ENCODE peak calls at places on chromosome 1, in ten cellular contexts. One of them, this sample, is unnamed.

GRCh38 chr1:101081496-101082282 is 56.1 kb upstream of the DPH5 start:
- DNase-seq in heart right ventricle: no peak
- DNase-seq in fibroblast of lung: no peak
- DNase-seq in lower lobe of right lung: no peak
- DNase-seq in lung: no peak
- DNase-seq in GM23248: no peak
- DNase-seq in colonic mucosa: no peak
- DNase-seq in aorta: no peak
- DNase-seq in OCI-LY7: no peak
- DNase-seq in tibial artery: no peak
- DNase-seq in this sample: no peak

GRCh38 chr1:29004813-29005212 is 90.4 kb downstream of the EPB41 start:
- DNase-seq in lung: no peak
- DNase-seq in GM23248: no peak
- DNase-seq in lower lobe of right lung: no peak
- DNase-seq in colonic mucosa: no peak
- DNase-seq in fibroblast of lung: no peak
- DNase-seq in aorta: no peak
- DNase-seq in heart right ventricle: no peak
- DNase-seq in OCI-LY7: no peak
- DNase-seq in tibial artery: no peak
- DNase-seq in this sample: no peak

GRCh38 chr1:15994590-15995351 is 9.3 kb upstream of the SRARP start:
- DNase-seq in lung: peak; percentile 73
- DNase-seq in lower lobe of right lung: peak; percentile 73
- DNase-seq in tibial artery: peak; percentile 58
- DNase-seq in OCI-LY7: peak; percentile 49
- DNase-seq in colonic mucosa: peak; percentile 62
- DNase-seq in fibroblast of lung: peak; percentile 68
- DNase-seq in aorta: peak; percentile 80
- DNase-seq in GM23248: peak; percentile 78
- DNase-seq in heart right ventricle: peak; percentile 46
- DNase-seq in this sample: peak; percentile 65

GRCh38 chr1:7388488-7389185 is 382.5 kb upstream of the VAMP3 start:
- DNase-seq in fibroblast of lung: peak; percentile 22
- DNase-seq in tibial artery: no peak
- DNase-seq in OCI-LY7: no peak
- DNase-seq in heart right ventricle: peak; percentile 57
- DNase-seq in lower lobe of right lung: no peak
- DNase-seq in GM23248: peak; percentile 41
- DNase-seq in colonic mucosa: no peak
- DNase-seq in lung: no peak
- DNase-seq in aorta: peak; percentile 70
- DNase-seq in this sample: peak; percentile 78

GRCh38 chr1:166133276-166133841 is 33.4 kb downstream of the FAM78B start:
- DNase-seq in lung: no peak
- DNase-seq in OCI-LY7: peak; percentile 4
- DNase-seq in aorta: no peak
- DNase-seq in colonic mucosa: peak; percentile 24
- DNase-seq in fibroblast of lung: peak; percentile 1
- DNase-seq in heart right ventricle: no peak
- DNase-seq in GM23248: no peak
- DNase-seq in lower lobe of right lung: no peak
- DNase-seq in tibial artery: no peak
- DNase-seq in this sample: no peak

GRCh38 chr1:221868894-221869293 is 127.0 kb upstream of the DUSP10 start:
- DNase-seq in colonic mucosa: no peak
- DNase-seq in heart right ventricle: no peak
- DNase-seq in fibroblast of lung: peak; percentile 83
- DNase-seq in lung: no peak
- DNase-seq in lower lobe of right lung: no peak
- DNase-seq in GM23248: peak; percentile 88
- DNase-seq in OCI-LY7: no peak
- DNase-seq in tibial artery: no peak
- DNase-seq in aorta: no peak
- DNase-seq in this sample: no peak

GRCh38 chr1:182702826-182703524 is 18.6 kb upstream of the RGS8 start:
- DNase-seq in lung: no peak
- DNase-seq in aorta: no peak
- DNase-seq in GM23248: no peak
- DNase-seq in lower lobe of right lung: no peak
- DNase-seq in heart right ventricle: no peak
- DNase-seq in colonic mucosa: no peak
- DNase-seq in fibroblast of lung: no peak
- DNase-seq in tibial artery: no peak
- DNase-seq in OCI-LY7: no peak
- DNase-seq in this sample: no peak

GRCh38 chr1:216866714-216867113 is 143.5 kb upstream of the ESRRG start:
- DNase-seq in aorta: no peak
- DNase-seq in GM23248: no peak
- DNase-seq in heart right ventricle: no peak
- DNase-seq in colonic mucosa: no peak
- DNase-seq in OCI-LY7: no peak
- DNase-seq in lung: no peak
- DNase-seq in lower lobe of right lung: no peak
- DNase-seq in tibial artery: no peak
- DNase-seq in fibroblast of lung: no peak
- DNase-seq in this sample: no peak

GRCh38 chr1:63916485-63917360 is 142.9 kb downstream of the ROR1 start:
- DNase-seq in colonic mucosa: no peak
- DNase-seq in fibroblast of lung: no peak
- DNase-seq in OCI-LY7: no peak
- DNase-seq in lung: no peak
- DNase-seq in heart right ventricle: no peak
- DNase-seq in tibial artery: no peak
- DNase-seq in aorta: no peak
- DNase-seq in GM23248: no peak
- DNase-seq in lower lobe of right lung: no peak
- DNase-seq in this sample: no peak

GRCh38 chr1:63918395-63918945 is 144.7 kb downstream of the ROR1 start:
- DNase-seq in colonic mucosa: no peak
- DNase-seq in aorta: no peak
- DNase-seq in lower lobe of right lung: no peak
- DNase-seq in GM23248: peak; percentile 13
- DNase-seq in OCI-LY7: no peak
- DNase-seq in fibroblast of lung: peak; percentile 28
- DNase-seq in lung: no peak
- DNase-seq in heart right ventricle: no peak
- DNase-seq in tibial artery: no peak
- DNase-seq in this sample: no peak

GRCh38 chr1:63920154-63921117 is 146.6 kb downstream of the ROR1 start:
- DNase-seq in lower lobe of right lung: no peak
- DNase-seq in heart right ventricle: no peak
- DNase-seq in GM23248: peak; percentile 82
- DNase-seq in lung: peak; percentile 67
- DNase-seq in aorta: no peak
- DNase-seq in fibroblast of lung: peak; percentile 77
- DNase-seq in colonic mucosa: no peak
- DNase-seq in tibial artery: no peak
- DNase-seq in OCI-LY7: no peak
- DNase-seq in this sample: no peak

GRCh38 chr1:63915121-63915520 is 141.3 kb downstream of the ROR1 start:
- DNase-seq in lower lobe of right lung: no peak
- DNase-seq in aorta: no peak
- DNase-seq in tibial artery: no peak
- DNase-seq in OCI-LY7: peak; percentile 49
- DNase-seq in GM23248: peak; percentile 33
- DNase-seq in colonic mucosa: no peak
- DNase-seq in heart right ventricle: no peak
- DNase-seq in fibroblast of lung: peak; percentile 47
- DNase-seq in lung: no peak
- DNase-seq in this sample: no peak

DNA sequence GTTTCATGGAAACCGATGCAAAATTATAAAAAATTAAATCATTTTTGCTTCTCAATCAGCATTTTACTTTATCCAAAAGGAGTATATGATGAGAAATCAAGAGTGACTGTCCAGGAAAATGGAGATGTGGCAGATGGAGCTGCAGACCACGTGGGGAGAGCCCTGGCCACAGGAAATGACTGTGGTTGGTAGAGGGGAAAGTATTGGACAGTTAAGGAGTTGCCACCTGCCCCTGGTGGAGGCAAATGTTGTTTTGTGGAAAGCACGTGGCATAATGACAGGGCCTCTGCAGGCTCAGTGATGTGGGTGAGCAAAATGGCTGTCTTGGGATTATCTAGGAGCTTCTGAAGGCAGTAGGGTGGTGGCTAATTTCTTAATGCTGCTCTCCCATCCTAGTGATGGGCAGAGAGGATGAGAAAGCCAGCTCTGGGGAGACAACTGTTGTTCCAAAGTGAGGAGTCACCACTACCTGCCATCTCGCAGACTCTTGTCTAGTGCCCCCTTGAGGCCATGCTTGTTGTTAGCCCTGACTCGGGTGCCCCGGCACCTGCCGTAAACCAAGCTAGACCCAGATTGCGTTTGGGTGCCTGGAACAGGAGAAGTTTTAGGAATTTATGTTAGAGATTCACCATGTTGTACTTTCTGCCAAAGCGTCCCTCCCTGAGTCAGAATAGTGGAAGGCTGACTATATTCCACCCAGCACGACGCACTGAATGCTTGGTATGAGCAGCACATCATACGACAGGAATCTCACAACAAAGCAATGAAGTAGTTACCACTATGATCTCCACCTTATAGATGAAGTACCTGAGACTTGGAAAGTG is 144.0 kb downstream of the ROR1 start:
- DNase-seq in GM23248: peak; percentile 11
- DNase-seq in tibial artery: no peak
- DNase-seq in lower lobe of right lung: no peak
- DNase-seq in colonic mucosa: no peak
- DNase-seq in fibroblast of lung: no peak
- DNase-seq in OCI-LY7: peak; percentile 51
- DNase-seq in aorta: no peak
- DNase-seq in lung: no peak
- DNase-seq in heart right ventricle: no peak
- DNase-seq in this sample: no peak
- H3K4me1 ChIP-seq in GM23248: peaks cover 19% of the 10 kb centered on the region
- H3K4me1 ChIP-seq in tibial artery: peaks cover 37% of the 10 kb centered on the region
- H3K4me1 ChIP-seq in lower lobe of right lung: peaks cover 31% of the 10 kb centered on the region
- H3K4me1 ChIP-seq in colonic mucosa: no peaks in the 10 kb centered on the region
- H3K4me1 ChIP-seq in fibroblast of lung: peaks cover 8% of the 10 kb centered on the region
- H3K4me1 ChIP-seq in OCI-LY7: no peaks in the 10 kb centered on the region
- H3K4me1 ChIP-seq in aorta: peaks cover 9% of the 10 kb centered on the region
- H3K4me1 ChIP-seq in lung: peaks cover 11% of the 10 kb centered on the region
- H3K4me1 ChIP-seq in heart right ventricle: peaks cover 15% of the 10 kb centered on the region
- H3K4me1 ChIP-seq in this sample: peaks cover 16% of the 10 kb centered on the region

DNA sequence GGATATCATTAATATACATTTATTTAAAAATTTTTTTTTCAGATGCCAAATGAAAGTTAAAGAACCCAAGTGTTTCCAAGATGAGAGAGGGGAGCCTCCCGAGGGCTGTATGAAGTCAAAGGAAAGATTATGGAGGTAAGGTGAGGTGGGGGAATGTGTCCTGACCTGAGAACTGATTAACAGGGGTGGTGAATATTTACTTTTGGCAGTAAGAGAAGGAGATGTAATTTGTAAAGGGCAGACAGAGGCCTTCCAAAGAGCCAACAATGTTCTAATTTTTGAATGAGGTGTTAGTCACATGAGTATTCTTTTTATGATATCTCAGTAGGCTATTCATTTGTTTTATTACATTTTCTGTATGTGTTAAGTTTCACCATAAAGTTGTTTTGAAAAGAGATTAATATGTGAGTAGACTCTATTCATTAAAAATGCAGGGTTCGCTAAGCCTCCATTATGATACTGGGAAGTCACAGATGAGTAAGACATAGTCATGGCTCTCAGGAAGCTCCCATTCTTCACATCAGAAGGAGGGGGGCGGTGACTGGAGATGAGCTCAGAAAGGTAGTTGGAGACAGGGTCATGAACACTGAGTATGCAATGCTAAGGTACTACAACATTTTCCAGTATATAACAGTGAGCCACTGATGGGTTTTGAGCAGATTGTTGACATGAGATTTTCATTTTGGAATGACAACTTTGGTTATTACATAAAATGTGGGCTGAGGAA is 62.4 kb upstream of the TNFSF18 start:
- DNase-seq in GM23248: peak; percentile 81
- DNase-seq in tibial artery: no peak
- DNase-seq in heart right ventricle: no peak
- DNase-seq in aorta: no peak
- DNase-seq in lung: no peak
- DNase-seq in fibroblast of lung: no peak
- DNase-seq in colonic mucosa: no peak
- DNase-seq in lower lobe of right lung: no peak
- DNase-seq in OCI-LY7: no peak
- DNase-seq in this sample: no peak
- H3K4me1 ChIP-seq in GM23248: peaks cover 16% of the 10 kb centered on the region
- H3K4me1 ChIP-seq in tibial artery: no peaks in the 10 kb centered on the region
- H3K4me1 ChIP-seq in heart right ventricle: no peaks in the 10 kb centered on the region
- H3K4me1 ChIP-seq in aorta: no peaks in the 10 kb centered on the region
- H3K4me1 ChIP-seq in lung: no peaks in the 10 kb centered on the region
- H3K4me1 ChIP-seq in fibroblast of lung: peaks cover 2% of the 10 kb centered on the region
- H3K4me1 ChIP-seq in colonic mucosa: no peaks in the 10 kb centered on the region
- H3K4me1 ChIP-seq in lower lobe of right lung: no peaks in the 10 kb centered on the region
- H3K4me1 ChIP-seq in OCI-LY7: peaks cover 38% of the 10 kb centered on the region
- H3K4me1 ChIP-seq in this sample: no peaks in the 10 kb centered on the region

GRCh38 chr1:151831605-151832004 is at the start of gene RORC:
- DNase-seq in OCI-LY7: no peak
- DNase-seq in fibroblast of lung: no peak
- DNase-seq in lower lobe of right lung: peak; percentile 84
- DNase-seq in colonic mucosa: peak; percentile 83
- DNase-seq in lung: peak; percentile 77
- DNase-seq in aorta: no peak
- DNase-seq in tibial artery: no peak
- DNase-seq in heart right ventricle: peak; percentile 54
- DNase-seq in GM23248: no peak
- DNase-seq in this sample: peak; percentile 64
- H3K4me1 ChIP-seq in OCI-LY7: peaks cover 6% of the 10 kb centered on the region
- H3K4me1 ChIP-seq in fibroblast of lung: no peaks in the 10 kb centered on the region
- H3K4me1 ChIP-seq in lower lobe of right lung: peaks cover 39% of the 10 kb centered on the region
- H3K4me1 ChIP-seq in colonic mucosa: peaks cover 14% of the 10 kb centered on the region
- H3K4me1 ChIP-seq in lung: peaks cover 24% of the 10 kb centered on the region
- H3K4me1 ChIP-seq in aorta: no peaks in the 10 kb centered on the region
- H3K4me1 ChIP-seq in tibial artery: peaks cover 14% of the 10 kb centered on the region
- H3K4me1 ChIP-seq in heart right ventricle: peaks cover 15% of the 10 kb centered on the region
- H3K4me1 ChIP-seq in GM23248: no peaks in the 10 kb centered on the region
- H3K4me1 ChIP-seq in this sample: peaks cover 34% of the 10 kb centered on the region

GRCh38 chr1:6269271-6269996 is 8.5 kb upstream of the GPR153 start:
- DNase-seq in GM23248: no peak
- DNase-seq in colonic mucosa: no peak
- DNase-seq in lower lobe of right lung: no peak
- DNase-seq in tibial artery: no peak
- DNase-seq in heart right ventricle: no peak
- DNase-seq in lung: no peak
- DNase-seq in OCI-LY7: no peak
- DNase-seq in aorta: no peak
- DNase-seq in fibroblast of lung: no peak
- DNase-seq in this sample: no peak

GRCh38 chr1:6267686-6268281 is 6.9 kb upstream of the GPR153 start:
- DNase-seq in lung: no peak
- DNase-seq in GM23248: peak; percentile 84
- DNase-seq in OCI-LY7: no peak
- DNase-seq in fibroblast of lung: no peak
- DNase-seq in lower lobe of right lung: no peak
- DNase-seq in heart right ventricle: no peak
- DNase-seq in colonic mucosa: no peak
- DNase-seq in aorta: no peak
- DNase-seq in tibial artery: no peak
- DNase-seq in this sample: no peak

GRCh38 chr1:6269997-6270401 is 9.1 kb upstream of the GPR153 start:
- DNase-seq in heart right ventricle: no peak
- DNase-seq in colonic mucosa: peak; percentile 86
- DNase-seq in fibroblast of lung: peak; percentile 44
- DNase-seq in GM23248: no peak
- DNase-seq in tibial artery: no peak
- DNase-seq in lower lobe of right lung: no peak
- DNase-seq in OCI-LY7: no peak
- DNase-seq in lung: no peak
- DNase-seq in aorta: no peak
- DNase-seq in this sample: no peak

GRCh38 chr1:6266641-6267040 is 5.7 kb upstream of the GPR153 start:
- DNase-seq in heart right ventricle: no peak
- DNase-seq in GM23248: no peak
- DNase-seq in OCI-LY7: no peak
- DNase-seq in fibroblast of lung: no peak
- DNase-seq in lung: no peak
- DNase-seq in aorta: no peak
- DNase-seq in colonic mucosa: no peak
- DNase-seq in lower lobe of right lung: no peak
- DNase-seq in tibial artery: no peak
- DNase-seq in this sample: no peak

DNA sequence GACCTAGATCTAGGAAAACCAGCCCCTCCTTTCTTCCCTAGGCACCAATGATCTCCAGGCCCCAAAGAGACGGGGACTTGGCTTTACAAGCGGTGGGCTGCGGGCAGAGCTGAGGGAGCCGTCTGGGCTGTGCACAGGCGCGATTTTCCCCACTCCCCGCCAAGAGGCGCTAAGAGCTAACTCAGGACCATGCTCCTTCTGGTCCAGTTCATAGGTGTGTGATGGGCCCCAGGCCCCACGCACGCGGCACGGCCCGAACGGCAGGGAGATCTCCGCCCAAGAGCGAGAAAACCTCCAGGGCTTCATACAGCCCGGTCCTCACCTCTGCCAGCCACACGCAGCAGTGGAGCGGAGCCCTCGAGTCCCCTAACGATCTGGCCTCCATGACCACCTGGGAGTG is 7.5 kb upstream of the GPR153 start:
- DNase-seq in aorta: no peak
- DNase-seq in lower lobe of right lung: no peak
- DNase-seq in OCI-LY7: no peak
- DNase-seq in lung: no peak
- DNase-seq in fibroblast of lung: no peak
- DNase-seq in colonic mucosa: no peak
- DNase-seq in GM23248: no peak
- DNase-seq in heart right ventricle: no peak
- DNase-seq in tibial artery: no peak
- DNase-seq in this sample: no peak
- H3K4me1 ChIP-seq in aorta: no peaks in the 10 kb centered on the region
- H3K4me1 ChIP-seq in lower lobe of right lung: peaks cover 6% of the 10 kb centered on the region
- H3K4me1 ChIP-seq in OCI-LY7: no peaks in the 10 kb centered on the region
- H3K4me1 ChIP-seq in lung: peaks cover 7% of the 10 kb centered on the region
- H3K4me1 ChIP-seq in fibroblast of lung: peaks cover 19% of the 10 kb centered on the region
- H3K4me1 ChIP-seq in colonic mucosa: peaks cover 18% of the 10 kb centered on the region
- H3K4me1 ChIP-seq in GM23248: peaks cover 19% of the 10 kb centered on the region
- H3K4me1 ChIP-seq in heart right ventricle: peaks cover 2% of the 10 kb centered on the region
- H3K4me1 ChIP-seq in tibial artery: peaks cover 5% of the 10 kb centered on the region
- H3K4me1 ChIP-seq in this sample: no peaks in the 10 kb centered on the region